ENCODE peak calls at places on chromosomes 3 and 15, in five cellular contexts. A is GM13976, Y is IMR-90, D is AG04450, R is Calu3. P is an unnamed sample.

GRCh38 chr3:127959873-127960272 is 44.8 kb downstream of the KBTBD12 start:
- DNase-seq in A (peak), Y (peak), D (no peak), R (peak), P (peak)

GRCh38 chr3:172074578-172074977 is 35.2 kb downstream of the FNDC3B start:
- DNase-seq in A (no peak), Y (no peak), D (no peak), R (no peak), P (no peak)

GRCh38 chr3:1037631-1038030 is 55.2 kb upstream of the CNTN6 start:
- DNase-seq in A (no peak), Y (no peak), D (no peak), R (no peak), P (no peak)

GRCh38 chr3:10363935-10364334 is 43.0 kb upstream of the SEC13 start:
- DNase-seq in A (no peak), Y (no peak), D (no peak), R (no peak), P (no peak)

GRCh38 chr3:190624282-190624681 is 110.4 kb downstream of the IL1RAP start:
- DNase-seq in A (no peak), Y (no peak), D (no peak), R (no peak), P (no peak)

GRCh38 chr15:80587007-80587406 is 108.1 kb upstream of the ABHD17C start:
- DNase-seq in A (no peak), Y (no peak), D (no peak), R (no peak), P (no peak)

GRCh38 chr15:57220220-57220619 is 156.1 kb upstream of the CGNL1 start:
- DNase-seq in A (no peak), Y (peak), D (peak), R (no peak), P (no peak)

GRCh38 chr3:123586131-123586530 is 1.3 kb upstream of the HACD2 start:
- DNase-seq in A (no peak), Y (no peak), D (no peak), R (peak), P (peak)

GRCh38 chr3:9028134-9028533 is 64.9 kb upstream of the RAD18 start:
- DNase-seq in A (no peak), Y (peak), D (peak), R (no peak), P (no peak)

DNA sequence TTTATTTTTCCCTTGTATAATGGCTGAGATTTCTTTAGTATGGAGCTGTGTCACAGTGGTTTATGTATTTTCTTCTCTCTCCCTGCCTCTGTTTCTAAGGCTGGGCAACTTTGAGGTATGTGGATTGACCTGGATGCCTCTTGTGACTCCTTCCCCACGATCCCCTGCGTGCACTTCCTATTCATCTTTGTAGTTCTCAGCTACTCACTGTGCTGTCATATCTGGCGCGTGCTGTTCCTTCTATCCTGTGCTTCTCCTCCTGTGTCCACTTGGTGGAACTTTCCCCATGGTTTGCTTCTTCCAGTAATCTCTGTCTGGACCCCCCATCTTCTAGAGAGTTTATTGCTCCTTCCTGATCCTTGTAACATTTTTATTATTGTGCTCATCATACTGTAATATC is 97.3 kb downstream of the AKAP13 start:
- DNase-seq in A (no peak), Y (peak), D (no peak), R (no peak), P (no peak)
- TF ChIP-seq CTCF in A (no peak), Y (no peak), D (peak), R (no peak), P (no peak)

GRCh38 chr15:42066764-42067415 is 27.5 kb downstream of the PLA2G4D start:
- DNase-seq in A (no peak), Y (no peak), D (no peak), R (no peak), P (no peak)
- TF ChIP-seq CTCF in A (no peak), Y (no peak), D (no peak), R (no peak), P (no peak)

DNA sequence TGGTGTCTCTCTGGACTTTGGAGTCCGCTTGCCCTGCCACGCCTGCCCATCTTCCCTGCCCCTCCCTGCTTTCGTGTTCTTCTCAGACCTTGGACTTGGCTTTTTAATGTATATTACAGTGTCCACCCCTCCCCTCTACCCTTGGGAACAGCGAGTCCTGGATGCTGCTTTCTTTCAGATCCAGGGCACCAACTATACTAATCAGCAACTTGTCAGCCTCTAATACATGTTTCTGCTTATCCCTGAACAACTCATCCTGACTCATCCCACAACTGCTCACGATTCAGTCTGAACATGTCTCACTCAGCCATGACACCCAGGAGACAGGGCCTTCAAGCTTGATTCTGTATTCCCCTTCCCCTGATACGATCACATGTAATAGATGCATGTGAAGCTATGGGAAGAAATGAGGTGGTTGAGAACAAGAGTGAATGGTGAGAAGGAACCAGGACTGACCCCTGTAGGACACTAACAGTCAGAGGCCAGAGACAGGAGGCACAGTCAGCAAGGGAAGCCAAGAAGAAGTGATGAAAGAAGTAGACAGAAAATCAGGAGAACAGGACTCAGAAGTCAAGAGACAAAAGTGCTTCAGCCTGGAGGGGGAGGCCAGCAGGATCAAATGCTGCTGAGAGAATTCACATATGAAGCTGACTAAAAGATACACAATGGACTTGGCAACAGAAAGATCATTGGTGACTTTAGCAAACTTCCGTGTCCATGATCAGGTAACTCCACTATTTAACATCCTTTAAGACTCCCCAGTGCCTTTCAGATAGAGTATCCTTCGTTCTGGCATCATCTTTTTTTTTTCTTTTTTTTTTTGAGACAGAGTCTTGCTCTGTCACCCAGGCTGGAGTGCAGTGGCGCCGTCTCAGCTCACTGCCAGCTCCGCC is 35.4 kb downstream of the BCL2L10 start:
- DNase-seq in A (peak), Y (peak), D (no peak), R (no peak), P (no peak)
- TF ChIP-seq CTCF in A (no peak), Y (no peak), D (peak), R (no peak), P (no peak)

GRCh38 chr3:52014613-52015012 is 18.9 kb upstream of the RPL29 start:
- DNase-seq in A (no peak), Y (no peak), D (no peak), R (no peak), P (peak)
- TF ChIP-seq CTCF in A (no peak), Y (peak), D (peak), R (no peak), P (peak)

GRCh38 chr3:160479376-160479775 is 29.8 kb upstream of the TRIM59 start:
- DNase-seq in A (no peak), Y (no peak), D (no peak), R (no peak), P (no peak)
- TF ChIP-seq CTCF in A (no peak), Y (no peak), D (no peak), R (no peak), P (no peak)

GRCh38 chr3:58633157-58633865 is 33.3 kb downstream of the FAM3D start:
- DNase-seq in A (no peak), Y (no peak), D (no peak), R (no peak), P (no peak)
- TF ChIP-seq CTCF in A (no peak), Y (no peak), D (no peak), R (no peak), P (no peak)

GRCh38 chr15:70508561-70509281 is 254.6 kb downstream of the UACA start:
- DNase-seq in A (no peak), Y (peak), D (peak), R (peak), P (no peak)
- TF ChIP-seq CTCF in A (no peak), Y (peak), D (peak), R (no peak), P (no peak)

P was measured in nephron progenitor cell.